ENCODE peak calls at places on chromosomes 11 and 22, in five cellular contexts. N, B, O, L and V are unnamed samples.

GRCh38 chr11:126112547-126112946 is 49.9 kb upstream of the CDON start:
- DNase-seq in N (no peak), B (peak), O (no peak), L (no peak), V (no peak)

GRCh38 chr22:35997438-35997837 is 31.2 kb downstream of the RBFOX2 start:
- DNase-seq in N (no peak), B (no peak), O (no peak), L (no peak), V (no peak)

GRCh38 chr22:41504397-41504796 is 35.5 kb downstream of the ACO2 start:
- DNase-seq in N (no peak), B (no peak), O (no peak), L (no peak), V (no peak)

GRCh38 chr22:49368976-49369725 is 458.5 kb downstream of the BRD1 start:
- DNase-seq in N (peak), B (no peak), O (no peak), L (no peak), V (no peak)

GRCh38 chr11:130180491-130180890 is 20.9 kb downstream of the ST14 start:
- DNase-seq in N (no peak), B (no peak), O (no peak), L (no peak), V (peak)

GRCh38 chr11:65432686-65433582 is 10.3 kb downstream of the NEAT1 start:
- DNase-seq in N (no peak), B (no peak), O (no peak), L (peak), V (no peak)

GRCh38 chr11:107999759-108000455 is 8.8 kb upstream of the CUL5 start:
- DNase-seq in N (peak), B (no peak), O (no peak), L (peak), V (no peak)

GRCh38 chr11:130476200-130476921 is 27.9 kb downstream of the ADAMTS15 start:
- DNase-seq in N (peak), B (no peak), O (no peak), L (peak), V (peak)

GRCh38 chr22:47209547-47210023 is 447.1 kb downstream of the TBC1D22A start:
- DNase-seq in N (peak), B (no peak), O (no peak), L (no peak), V (no peak)

DNA sequence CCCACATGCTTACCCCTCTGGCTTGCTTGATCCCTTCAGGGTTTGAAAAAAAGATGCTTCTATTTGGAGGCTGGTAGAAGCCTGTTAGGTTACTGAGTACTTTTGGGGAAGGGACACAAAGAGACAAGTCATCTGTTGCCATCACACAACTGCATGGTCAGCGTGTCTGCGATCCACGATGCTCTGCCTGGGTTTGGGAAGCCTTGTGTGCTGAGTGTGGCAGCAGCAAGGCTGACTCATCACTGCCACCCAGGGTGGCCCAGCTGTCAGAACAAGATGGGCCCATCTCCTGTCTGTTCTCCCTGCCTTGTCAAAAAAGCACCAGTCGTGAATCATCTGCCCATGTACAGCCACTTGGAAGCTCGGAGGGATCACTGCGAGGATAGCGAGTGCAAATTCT is 26.2 kb downstream of the UBASH3B start:
- DNase-seq in N (no peak), B (no peak), O (no peak), L (no peak), V (no peak)
- TF ChIP-seq CTCF in N (no peak), B (no peak), O (no peak), L (no peak), V (no peak)

DNA sequence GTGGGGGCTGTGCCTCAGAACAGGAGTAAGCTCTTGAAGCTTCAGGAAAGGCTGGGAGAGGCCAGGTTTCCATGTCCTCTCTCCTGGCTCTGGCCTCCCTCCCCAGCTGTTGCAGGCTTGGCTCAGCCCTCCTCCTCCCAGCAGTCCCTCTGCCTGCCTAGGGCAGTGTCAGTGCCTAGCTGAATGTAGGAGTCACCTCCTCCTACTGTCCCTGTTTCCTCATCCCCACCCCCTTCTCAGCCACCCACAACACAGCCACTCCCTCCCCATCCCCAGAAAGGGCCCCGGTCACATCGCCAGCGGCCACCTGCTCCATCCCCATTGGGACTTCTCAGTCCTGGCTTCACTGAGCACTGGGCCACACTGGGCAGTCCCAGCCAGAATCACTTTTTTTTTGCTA is 2.9 kb upstream of the FBLN1 start:
- DNase-seq in N (no peak), B (no peak), O (no peak), L (no peak), V (no peak)
- H3K4me3 ChIP-seq in N (no peak), B (no peak), O (no peak), L (no peak), V (no peak)

GRCh38 chr22:44003776-44004460 is 20.2 kb upstream of the PARVB start:
- DNase-seq in N (no peak), B (no peak), O (no peak), L (peak), V (no peak)
- TF ChIP-seq CTCF in N (no peak), B (no peak), O (no peak), L (peak), V (peak)

DNA sequence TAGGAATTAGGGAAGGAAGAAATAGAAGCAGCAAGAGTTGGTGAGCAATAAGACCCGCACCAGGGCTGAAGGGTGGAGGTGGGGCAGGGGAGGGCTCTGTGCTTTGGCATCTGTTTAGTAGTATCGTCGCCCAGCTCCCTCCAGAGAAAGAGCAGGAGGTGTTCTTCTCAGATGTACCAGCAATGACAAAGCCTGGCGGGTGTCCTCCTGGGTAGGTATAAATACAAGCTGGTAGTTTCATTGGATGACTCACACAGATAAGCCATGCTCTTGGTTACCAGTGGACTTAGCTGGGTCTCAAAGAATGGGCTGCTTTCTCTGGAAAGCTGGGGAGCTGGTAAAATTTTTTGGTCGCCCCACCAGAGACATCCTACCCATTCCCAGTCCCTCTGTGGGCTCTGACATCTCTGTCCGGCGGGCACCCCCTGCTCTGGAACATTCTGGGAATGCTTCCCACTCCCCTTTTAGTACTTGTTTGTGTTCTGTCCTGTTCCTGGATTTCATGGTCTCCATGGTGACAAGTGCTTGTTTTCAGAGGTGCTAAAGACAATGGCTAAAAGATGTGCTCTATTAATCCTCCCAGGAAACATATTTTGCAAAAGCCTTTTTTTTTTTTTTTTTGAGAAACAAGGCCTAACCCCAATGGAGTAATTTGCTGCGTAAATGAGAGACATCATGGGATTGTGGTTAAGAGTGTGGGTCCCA is 15.4 kb upstream of the TUBA8 start:
- DNase-seq in N (no peak), B (no peak), O (peak), L (no peak), V (no peak)
- H3K4me3 ChIP-seq in N (no peak), B (no peak), O (no peak), L (no peak), V (no peak)

GRCh38 chr11:71370895-71371673 is 77.1 kb downstream of the DHCR7 start:
- DNase-seq in N (no peak), B (no peak), O (no peak), L (no peak), V (no peak)

GRCh38 chr11:71371674-71372069 is 76.5 kb downstream of the DHCR7 start:
- DNase-seq in N (no peak), B (no peak), O (no peak), L (no peak), V (no peak)

GRCh38 chr11:71369411-71369810 is 78.8 kb downstream of the DHCR7 start:
- DNase-seq in N (no peak), B (no peak), O (no peak), L (no peak), V (no peak)

GRCh38 chr11:71368966-71369365 is 79.2 kb downstream of the DHCR7 start:
- DNase-seq in N (no peak), B (no peak), O (no peak), L (no peak), V (no peak)

GRCh38 chr11:71370020-71370747 is 78.0 kb downstream of the DHCR7 start:
- DNase-seq in N (no peak), B (no peak), O (no peak), L (no peak), V (no peak)
- TF ChIP-seq CTCF in N (no peak), B (no peak), O (no peak), L (no peak), V (no peak)